ENCODE peak calls at places on chromosomes 6 and 20, in six cellular contexts. One of them, this sample, is unnamed. For H3K27me3, the result is how much of the 10 kb centered on the place peaks cover.

GRCh38 chr20:217266-217665 is 9.8 kb upstream of the DEFB129 start:
- DNase-seq in GM06990: no peak
- DNase-seq in bronchial epithelial cell: no peak
- DNase-seq in psoas muscle: no peak
- DNase-seq in H9: no peak
- DNase-seq in upper lobe of right lung: no peak
- DNase-seq in this sample: no peak

GRCh38 chr6:41167173-41167963 is 4.5 kb upstream of the TREM2 start:
- DNase-seq in GM06990: no peak
- DNase-seq in H9: peak
- DNase-seq in upper lobe of right lung: no peak
- DNase-seq in psoas muscle: no peak
- DNase-seq in bronchial epithelial cell: peak
- DNase-seq in this sample: no peak

GRCh38 chr6:752438-752837 is 59.5 kb upstream of the EXOC2 start:
- DNase-seq in bronchial epithelial cell: no peak
- DNase-seq in upper lobe of right lung: no peak
- DNase-seq in H9: no peak
- DNase-seq in GM06990: no peak
- DNase-seq in psoas muscle: no peak
- DNase-seq in this sample: no peak

GRCh38 chr6:46199387-46199786 is 28.6 kb upstream of the ENPP5 start:
- DNase-seq in bronchial epithelial cell: peak
- DNase-seq in upper lobe of right lung: no peak
- DNase-seq in H9: no peak
- DNase-seq in psoas muscle: no peak
- DNase-seq in GM06990: no peak
- DNase-seq in this sample: no peak

GRCh38 chr20:57398231-57398821 is 7.1 kb downstream of the RBM38 start:
- DNase-seq in upper lobe of right lung: peak
- DNase-seq in H9: no peak
- DNase-seq in psoas muscle: peak
- DNase-seq in bronchial epithelial cell: no peak
- DNase-seq in GM06990: peak
- DNase-seq in this sample: peak

GRCh38 chr20:5364136-5364821 is 47.5 kb upstream of the PROKR2 start:
- DNase-seq in GM06990: no peak
- DNase-seq in upper lobe of right lung: no peak
- DNase-seq in H9: no peak
- DNase-seq in bronchial epithelial cell: peak
- DNase-seq in psoas muscle: no peak
- DNase-seq in this sample: no peak

GRCh38 chr6:139647001-139647400 is 272.6 kb upstream of the CITED2 start:
- DNase-seq in bronchial epithelial cell: no peak
- DNase-seq in psoas muscle: no peak
- DNase-seq in GM06990: no peak
- DNase-seq in H9: no peak
- DNase-seq in upper lobe of right lung: no peak
- DNase-seq in this sample: no peak

GRCh38 chr6:130681028-130681427 is 146.2 kb upstream of the SMLR1 start:
- DNase-seq in GM06990: no peak
- DNase-seq in psoas muscle: no peak
- DNase-seq in H9: no peak
- DNase-seq in bronchial epithelial cell: peak
- DNase-seq in upper lobe of right lung: no peak
- DNase-seq in this sample: no peak

GRCh38 chr6:14865609-14866100 is 380.2 kb upstream of the JARID2 start:
- DNase-seq in GM06990: no peak
- DNase-seq in upper lobe of right lung: no peak
- DNase-seq in psoas muscle: no peak
- DNase-seq in bronchial epithelial cell: no peak
- DNase-seq in H9: no peak
- DNase-seq in this sample: no peak

GRCh38 chr6:32794510-32794909 is 22.3 kb downstream of the HLA-DOB start:
- DNase-seq in GM06990: no peak
- DNase-seq in psoas muscle: no peak
- DNase-seq in upper lobe of right lung: no peak
- DNase-seq in H9: no peak
- DNase-seq in bronchial epithelial cell: no peak
- DNase-seq in this sample: no peak
- H3K27me3 ChIP-seq in GM06990: under half
- H3K27me3 ChIP-seq in psoas muscle: under half
- H3K27me3 ChIP-seq in upper lobe of right lung: under half
- H3K27me3 ChIP-seq in H9: under half
- H3K27me3 ChIP-seq in bronchial epithelial cell: under half
- H3K27me3 ChIP-seq in this sample: under half

GRCh38 chr6:108117427-108118358 is 43.2 kb upstream of the OSTM1 start:
- DNase-seq in GM06990: peak
- DNase-seq in H9: peak
- DNase-seq in psoas muscle: peak
- DNase-seq in upper lobe of right lung: peak
- DNase-seq in bronchial epithelial cell: no peak
- DNase-seq in this sample: peak
- H3K27me3 ChIP-seq in GM06990: under half
- H3K27me3 ChIP-seq in H9: half or more
- H3K27me3 ChIP-seq in psoas muscle: under half
- H3K27me3 ChIP-seq in upper lobe of right lung: half or more
- H3K27me3 ChIP-seq in bronchial epithelial cell: under half
- H3K27me3 ChIP-seq in this sample: under half

DNA sequence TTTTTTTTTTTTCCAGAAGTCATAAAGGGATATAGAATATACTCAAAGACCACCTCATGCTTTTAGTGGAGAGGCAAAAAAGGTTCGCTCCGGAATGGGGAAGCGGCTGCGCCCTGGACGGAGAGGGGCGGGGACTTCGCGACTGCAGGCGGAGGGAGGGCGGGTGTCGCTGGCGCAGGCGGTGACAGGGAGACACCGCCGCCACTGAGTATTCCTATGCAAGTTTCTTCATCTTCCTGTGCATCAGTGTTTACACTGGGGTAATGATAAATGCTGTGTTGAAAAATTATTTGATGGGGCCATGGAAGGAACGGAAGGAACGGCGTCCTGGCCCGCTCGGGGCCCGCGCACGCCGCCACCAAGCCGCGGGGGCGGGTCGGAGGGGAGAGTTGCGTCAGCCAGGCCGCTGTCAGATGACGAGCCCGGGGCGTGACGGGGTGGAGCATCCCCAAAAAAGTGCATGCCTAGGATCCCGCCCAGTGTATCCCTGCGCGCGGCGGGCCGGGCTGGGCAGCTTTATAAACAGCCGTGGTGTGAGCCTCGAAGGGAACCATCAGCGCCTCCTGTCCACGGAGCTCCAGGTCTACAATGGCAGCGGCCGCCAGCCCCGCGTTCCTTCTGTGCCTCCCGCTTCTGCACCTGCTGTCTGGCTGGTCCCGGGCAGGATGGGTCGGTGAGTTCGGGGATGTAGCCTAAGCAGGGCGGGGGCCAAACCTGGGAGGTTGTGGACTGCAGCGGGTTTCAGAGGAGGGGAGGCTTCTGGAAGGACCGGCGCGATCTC is at the start of gene ULBP1:
- DNase-seq in GM06990: peak
- DNase-seq in H9: peak
- DNase-seq in bronchial epithelial cell: peak
- DNase-seq in upper lobe of right lung: peak
- DNase-seq in psoas muscle: peak
- DNase-seq in this sample: peak
- H3K27me3 ChIP-seq in GM06990: under half
- H3K27me3 ChIP-seq in H9: half or more
- H3K27me3 ChIP-seq in bronchial epithelial cell: under half
- H3K27me3 ChIP-seq in upper lobe of right lung: half or more
- H3K27me3 ChIP-seq in psoas muscle: under half
- H3K27me3 ChIP-seq in this sample: under half

DNA sequence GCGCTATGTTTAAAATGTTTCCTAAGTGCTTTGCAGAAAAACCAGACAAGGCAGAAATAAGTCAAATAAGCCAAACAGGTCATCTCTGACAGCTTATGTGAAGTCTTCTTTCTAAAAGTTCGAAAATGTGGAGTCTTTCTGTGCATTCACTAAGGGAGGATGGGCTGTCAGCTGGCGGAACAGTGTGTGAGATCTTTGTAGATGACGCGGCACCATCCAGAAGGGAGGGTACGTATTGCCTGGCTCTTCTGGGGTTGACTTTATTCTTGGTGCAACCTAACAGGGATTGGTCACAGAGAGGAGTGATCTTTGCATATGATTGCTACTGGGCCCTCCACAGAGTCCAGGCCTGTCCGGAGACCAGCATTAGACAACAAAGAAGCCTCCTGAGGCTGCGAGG is 114.5 kb upstream of the EDN1 start:
- DNase-seq in bronchial epithelial cell: no peak
- DNase-seq in psoas muscle: no peak
- DNase-seq in GM06990: no peak
- DNase-seq in H9: no peak
- DNase-seq in upper lobe of right lung: no peak
- DNase-seq in this sample: no peak
- H3K27me3 ChIP-seq in bronchial epithelial cell: under half
- H3K27me3 ChIP-seq in psoas muscle: under half
- H3K27me3 ChIP-seq in GM06990: under half
- H3K27me3 ChIP-seq in H9: under half
- H3K27me3 ChIP-seq in upper lobe of right lung: under half
- H3K27me3 ChIP-seq in this sample: under half

GRCh38 chr20:63365601-63366509 is 4.7 kb upstream of the CHRNA4 start:
- DNase-seq in GM06990: no peak
- DNase-seq in bronchial epithelial cell: no peak
- DNase-seq in H9: no peak
- DNase-seq in upper lobe of right lung: no peak
- DNase-seq in psoas muscle: no peak
- DNase-seq in this sample: peak
- H3K27me3 ChIP-seq in GM06990: under half
- H3K27me3 ChIP-seq in bronchial epithelial cell: under half
- H3K27me3 ChIP-seq in H9: under half
- H3K27me3 ChIP-seq in upper lobe of right lung: half or more
- H3K27me3 ChIP-seq in psoas muscle: under half
- H3K27me3 ChIP-seq in this sample: under half